ENCODE peak calls at places on chromosomes 6 and 20, in five cellular contexts. F is activated gamma-delta T cell treated with Interleukin-2 at 50 U/mL for 16 hours; A is stimulated activated CD4-positive, alpha-beta T cell treated with anti-CD3 and anti-CD28 coated beads, Interleukin-1b, Interleukin-23, amount 100 ng/mL, for 48 hours; C is skeletal muscle cell; O is astrocyte of the spinal cord. H is an unnamed sample.

GRCh38 chr20:8790442-8791074 is 278.3 kb upstream of the PLCB4 start:
- DNase-seq in F (no peak), A (no peak), C (no peak), O (peak), H (no peak)

GRCh38 chr20:24991897-24992419 is 593 bp downstream of the APMAP start:
- DNase-seq in F (no peak), A (no peak), C (no peak), O (no peak), H (no peak)

GRCh38 chr6:85250586-85251216 is 199.2 kb upstream of the NT5E start:
- DNase-seq in F (no peak), A (no peak), C (peak), O (peak), H (no peak)

GRCh38 chr20:20457392-20458126 is 89.7 kb downstream of the INSM1 start:
- DNase-seq in F (no peak), A (no peak), C (no peak), O (peak), H (no peak)

GRCh38 chr6:148225871-148226270 is 116.8 kb upstream of the SASH1 start:
- DNase-seq in F (no peak), A (no peak), C (no peak), O (no peak), H (no peak)

GRCh38 chr20:33940701-33941100 is 53.0 kb upstream of the RALY start:
- DNase-seq in F (no peak), A (no peak), C (no peak), O (no peak), H (no peak)

GRCh38 chr6:105192707-105193465 is 13.1 kb upstream of the POPDC3 start:
- DNase-seq in F (no peak), A (no peak), C (peak), O (peak), H (no peak)

GRCh38 chr20:18091624-18092023 is 33.9 kb upstream of the OVOL2 start:
- DNase-seq in F (no peak), A (no peak), C (no peak), O (no peak), H (no peak)

GRCh38 chr20:41029150-41029872 is 689 bp downstream of the TOP1 start:
- DNase-seq in F (peak), A (no peak), C (no peak), O (no peak), H (peak)

GRCh38 chr6:15389079-15389758 is 143.3 kb downstream of the JARID2 start:
- DNase-seq in F (no peak), A (no peak), C (peak), O (no peak), H (no peak)

GRCh38 chr20:8454137-8454712 is 322.2 kb downstream of the PLCB1 start:
- DNase-seq in F (no peak), A (peak), C (peak), O (peak), H (no peak)

GRCh38 chr6:21438986-21439352 is 154.6 kb upstream of the SOX4 start:
- DNase-seq in F (no peak), A (no peak), C (no peak), O (no peak), H (no peak)

GRCh38 chr6:42281570-42281969 is 63.9 kb upstream of the MRPS10 start:
- DNase-seq in F (peak), A (peak), C (no peak), O (no peak), H (no peak)

GRCh38 chr6:78436335-78436734 is 431.0 kb upstream of the IRAK1BP1 start:
- DNase-seq in F (no peak), A (no peak), C (peak), O (peak), H (no peak)

GRCh38 chr6:35013701-35014100 is 124.6 kb downstream of the ANKS1A start:
- DNase-seq in F (no peak), A (no peak), C (no peak), O (no peak), H (no peak)

GRCh38 chr6:1591926-1592325 is 17.8 kb upstream of the FOXC1 start:
- DNase-seq in F (no peak), A (no peak), C (no peak), O (no peak), H (no peak)

H was measured in NCI-H1048.